ENCODE peak calls at places on chromosomes 2 and 18, in six cellular contexts. C, P, B, A, X and R are unnamed samples.

GRCh38 chr2:140589696-140590095 is 1541.1 kb downstream of the LRP1B start:
- DNase-seq in C (no peak), P (no peak), B (no peak), A (no peak), X (no peak), R (no peak)

GRCh38 chr18:4453712-4454547 is 1.2 kb downstream of the DLGAP1 start:
- DNase-seq in C (no peak), P (no peak), B (no peak), A (no peak), X (no peak), R (peak; percentile 77)

GRCh38 chr18:74387362-74387761 is 69.7 kb downstream of the DIPK1C start:
- DNase-seq in C (no peak), P (no peak), B (no peak), A (no peak), X (no peak), R (no peak)

GRCh38 chr2:109563294-109563693 is 50.5 kb downstream of the SEPTIN10 start:
- DNase-seq in C (no peak), P (no peak), B (no peak), A (no peak), X (no peak), R (no peak)

GRCh38 chr18:10403675-10404074 is 50.8 kb upstream of the APCDD1 start:
- DNase-seq in C (no peak), P (no peak), B (no peak), A (no peak), X (no peak), R (no peak)

GRCh38 chr2:135552887-135553286 is 21.6 kb downstream of the R3HDM1 start:
- DNase-seq in C (no peak), P (no peak), B (no peak), A (no peak), X (no peak), R (no peak)

GRCh38 chr2:197191177-197191947 is 119.2 kb downstream of the ANKRD44 start:
- DNase-seq in C (no peak), P (peak; percentile 39), B (no peak), A (peak; percentile 31), X (no peak), R (no peak)

GRCh38 chr2:137467246-137467862 is 496.9 kb upstream of the HNMT start:
- DNase-seq in C (no peak), P (peak; percentile 42), B (no peak), A (no peak), X (peak; percentile 51), R (peak; percentile 75)

GRCh38 chr2:197310271-197310939 is at the start of gene ANKRD44:
- DNase-seq in C (peak; percentile 83), P (peak; percentile 75), B (peak; percentile 62), A (peak; percentile 31), X (peak; percentile 95), R (peak; percentile 33)

GRCh38 chr2:54555318-54555837 is 99.3 kb downstream of the SPTBN1 start:
- DNase-seq in C (no peak), P (peak; percentile 74), B (no peak), A (no peak), X (no peak), R (no peak)

GRCh38 chr2:73292906-73293533 is 328 bp downstream of the EGR4 start:
- DNase-seq in C (no peak), P (no peak), B (no peak), A (no peak), X (no peak), R (no peak)

GRCh38 chr2:25331686-25332365 is 9.9 kb downstream of the DNMT3A start:
- DNase-seq in C (peak; percentile 58), P (no peak), B (no peak), A (no peak), X (no peak), R (no peak)

GRCh38 chr2:20624884-20625485 is 25.9 kb downstream of the HS1BP3 start:
- DNase-seq in C (no peak), P (no peak), B (no peak), A (no peak), X (no peak), R (no peak)

GRCh38 chr2:29834036-29834540 is 87.3 kb downstream of the ALK start:
- DNase-seq in C (no peak), P (no peak), B (no peak), A (no peak), X (no peak), R (no peak)

GRCh38 chr2:112615051-112615450 is 30.6 kb downstream of the CHCHD5 start:
- DNase-seq in C (no peak), P (no peak), B (no peak), A (no peak), X (no peak), R (no peak)

GRCh38 chr2:27080603-27080938 is 2.2 kb downstream of the EMILIN1 start:
- DNase-seq in C (no peak), P (no peak), B (no peak), A (no peak), X (no peak), R (no peak)

GRCh38 chr2:50953021-50953420 is 78.9 kb downstream of the NRXN1 start:
- DNase-seq in C (no peak), P (peak; percentile 65), B (no peak), A (peak; percentile 38), X (no peak), R (no peak)

GRCh38 chr2:30323499-30323898 is 92.2 kb downstream of the LBH start:
- DNase-seq in C (no peak), P (no peak), B (no peak), A (no peak), X (no peak), R (no peak)

GRCh38 chr18:44458777-44459176 is 221.9 kb upstream of the SETBP1 start:
- DNase-seq in C (no peak), P (peak; percentile 0), B (no peak), A (no peak), X (no peak), R (no peak)

GRCh38 chr2:234863043-234863934 is 88.5 kb upstream of the SH3BP4 start:
- DNase-seq in C (no peak), P (peak; percentile 89), B (no peak), A (peak; percentile 54), X (peak; percentile 46), R (no peak)

GRCh38 chr2:29215739-29216608 is 100.8 kb downstream of the CLIP4 start:
- DNase-seq in C (no peak), P (no peak), B (no peak), A (no peak), X (no peak), R (no peak)

GRCh38 chr2:70672990-70673647 is 94.9 kb downstream of the ADD2 start:
- DNase-seq in C (no peak), P (no peak), B (no peak), A (no peak), X (no peak), R (no peak)

GRCh38 chr2:144686518-144687215 is 166.7 kb upstream of the ZEB2 start:
- DNase-seq in C (no peak), P (no peak), B (no peak), A (no peak), X (peak; percentile 30), R (no peak)

GRCh38 chr18:8081267-8081666 is 514.2 kb downstream of the PTPRM start:
- DNase-seq in C (no peak), P (no peak), B (no peak), A (no peak), X (no peak), R (no peak)

GRCh38 chr2:12177995-12178760 is 431.7 kb downstream of the LPIN1 start:
- DNase-seq in C (no peak), P (no peak), B (no peak), A (no peak), X (no peak), R (no peak)

GRCh38 chr18:21599585-21600525 is 649 bp downstream of the ESCO1 start:
- DNase-seq in C (peak; percentile 49), P (no peak), B (no peak), A (no peak), X (no peak), R (peak; percentile 83)

GRCh38 chr2:85591563-85591962 is 4.0 kb upstream of the RNF181 start:
- DNase-seq in C (no peak), P (no peak), B (no peak), A (no peak), X (no peak), R (no peak)

GRCh38 chr18:48139427-48140347 is 209.2 kb upstream of the SMAD2 start:
- DNase-seq in C (no peak), P (peak; percentile 60), B (no peak), A (no peak), X (no peak), R (no peak)

GRCh38 chr2:159035790-159036411 is 67.5 kb downstream of the TANC1 start:
- DNase-seq in C (no peak), P (peak; percentile 84), B (no peak), A (peak; percentile 62), X (no peak), R (no peak)

GRCh38 chr2:207092803-207093202 is 72.9 kb downstream of the KLF7 start:
- DNase-seq in C (no peak), P (no peak), B (no peak), A (no peak), X (no peak), R (no peak)

GRCh38 chr2:86313341-86313740 is 24.1 kb downstream of the REEP1 start:
- DNase-seq in C (no peak), P (no peak), B (no peak), A (no peak), X (no peak), R (no peak)

GRCh38 chr2:179675435-179675834 is 186.0 kb downstream of the ZNF385B start:
- DNase-seq in C (no peak), P (no peak), B (no peak), A (no peak), X (no peak), R (no peak)

GRCh38 chr2:50582164-50582563 is 449.8 kb downstream of the NRXN1 start:
- DNase-seq in C (no peak), P (no peak), B (no peak), A (no peak), X (no peak), R (no peak)

GRCh38 chr2:41420872-41421271 is 626.9 kb upstream of the PKDCC start:
- DNase-seq in C (no peak), P (no peak), B (no peak), A (no peak), X (no peak), R (no peak)

GRCh38 chr2:26855516-26855915 is 7.6 kb downstream of the DPYSL5 start:
- DNase-seq in C (no peak), P (no peak), B (no peak), A (no peak), X (no peak), R (no peak)

GRCh38 chr2:36618381-36618780 is 20.4 kb upstream of the FEZ2 start:
- DNase-seq in C (no peak), P (peak; percentile 87), B (no peak), A (peak; percentile 81), X (peak; percentile 46), R (peak; percentile 67)